ENCODE peak calls at places on chromosomes 6 and 20, in eight cellular contexts. A is cardiac muscle cell, X is brain microvascular endothelial cell, N is GM23338, S is tibial artery, C is body of pancreas, V is small intestine, I is stomach. F is an unnamed sample.

GRCh38 chr6:21071783-21072468 is 521.6 kb upstream of the SOX4 start:
- DNase-seq in A (no peak), X (no peak), N (no peak), S (no peak), C (no peak), V (no peak), I (no peak), F (no peak)

GRCh38 chr6:166999145-166999844 is at the start of gene CEP43:
- DNase-seq in A (peak), X (peak), N (peak), S (peak), C (peak), V (peak), I (peak), F (peak)

GRCh38 chr6:137342607-137343186 is 123.5 kb upstream of the IFNGR1 start:
- DNase-seq in A (no peak), X (no peak), N (peak), S (no peak), C (no peak), V (peak), I (no peak), F (no peak)

GRCh38 chr6:122495612-122496011 is 24.0 kb upstream of the SERINC1 start:
- DNase-seq in A (no peak), X (no peak), N (no peak), S (no peak), C (no peak), V (no peak), I (no peak), F (no peak)

GRCh38 chr6:142845143-142845571 is 99.8 kb downstream of the HIVEP2 start:
- DNase-seq in A (no peak), X (no peak), N (no peak), S (no peak), C (no peak), V (peak), I (no peak), F (no peak)

GRCh38 chr6:105322499-105323231 is 80.2 kb downstream of the PREP start:
- DNase-seq in A (no peak), X (no peak), N (no peak), S (no peak), C (no peak), V (no peak), I (no peak), F (no peak)

GRCh38 chr6:169162968-169163903 is 90.4 kb downstream of the THBS2 start:
- DNase-seq in A (peak), X (peak), N (no peak), S (peak), C (no peak), V (no peak), I (no peak), F (no peak)

GRCh38 chr6:25623874-25624273 is 28.1 kb upstream of the SCGN start:
- DNase-seq in A (peak), X (no peak), N (no peak), S (no peak), C (no peak), V (no peak), I (no peak), F (no peak)

GRCh38 chr20:35264755-35265154 is 13.2 kb downstream of the MMP24OS start:
- DNase-seq in A (no peak), X (no peak), N (peak), S (no peak), C (no peak), V (no peak), I (no peak), F (no peak)

GRCh38 chr6:147054158-147054557 is 150.1 kb upstream of the STXBP5 start:
- DNase-seq in A (no peak), X (no peak), N (no peak), S (no peak), C (no peak), V (no peak), I (no peak), F (no peak)

GRCh38 chr6:19892250-19892649 is 55.1 kb downstream of the ID4 start:
- DNase-seq in A (no peak), X (no peak), N (no peak), S (no peak), C (peak), V (no peak), I (peak), F (no peak)

GRCh38 chr20:4026093-4026601 is 10.8 kb upstream of the RNF24 start:
- DNase-seq in A (peak), X (peak), N (peak), S (no peak), C (no peak), V (no peak), I (no peak), F (peak)

GRCh38 chr6:111711476-111711875 is 105.8 kb upstream of the TRAF3IP2 start:
- DNase-seq in A (no peak), X (no peak), N (peak), S (no peak), C (peak), V (peak), I (peak), F (no peak)

GRCh38 chr20:17077030-17077429 is 149.8 kb upstream of the PCSK2 start:
- DNase-seq in A (no peak), X (no peak), N (no peak), S (no peak), C (no peak), V (peak), I (no peak), F (no peak)

GRCh38 chr6:73528897-73529296 is 8.1 kb upstream of the EEF1A1 start:
- DNase-seq in A (no peak), X (no peak), N (no peak), S (no peak), C (no peak), V (no peak), I (no peak), F (no peak)

GRCh38 chr6:34519971-34520644 is 36.0 kb downstream of the SPDEF start:
- DNase-seq in A (no peak), X (no peak), N (no peak), S (no peak), C (peak), V (no peak), I (no peak), F (no peak)

GRCh38 chr6:33636655-33637054 is 15.5 kb downstream of the ITPR3 start:
- DNase-seq in A (no peak), X (no peak), N (no peak), S (no peak), C (no peak), V (no peak), I (no peak), F (no peak)

GRCh38 chr6:46850781-46851180 is 57.6 kb downstream of the MEP1A start:
- DNase-seq in A (peak), X (peak), N (no peak), S (no peak), C (no peak), V (no peak), I (no peak), F (no peak)

GRCh38 chr6:32858194-32858593 is 4.2 kb downstream of the PSMB9 start:
- DNase-seq in A (no peak), X (no peak), N (no peak), S (no peak), C (no peak), V (no peak), I (no peak), F (no peak)

GRCh38 chr6:56902551-56903464 is 52.1 kb upstream of the BEND6 start:
- DNase-seq in A (peak), X (peak), N (peak), S (no peak), C (no peak), V (peak), I (no peak), F (peak)

GRCh38 chr20:36768768-36769430 is 4.7 kb downstream of the DSN1 start:
- DNase-seq in A (no peak), X (no peak), N (no peak), S (no peak), C (no peak), V (no peak), I (no peak), F (no peak)

GRCh38 chr20:61879303-61879620 is 186.4 kb downstream of the TAF4 start:
- DNase-seq in A (no peak), X (no peak), N (no peak), S (no peak), C (no peak), V (no peak), I (no peak), F (no peak)

GRCh38 chr6:100100776-100101175 is 106.8 kb upstream of the MCHR2 start:
- DNase-seq in A (no peak), X (no peak), N (no peak), S (no peak), C (no peak), V (no peak), I (no peak), F (no peak)

GRCh38 chr20:25498280-25498606 is 87.1 kb downstream of the NINL start:
- DNase-seq in A (no peak), X (no peak), N (no peak), S (no peak), C (no peak), V (no peak), I (no peak), F (no peak)

GRCh38 chr6:84522135-84522535 is 242.3 kb downstream of the TBX18 start:
- DNase-seq in A (peak), X (peak), N (no peak), S (no peak), C (no peak), V (no peak), I (no peak), F (no peak)

GRCh38 chr6:166933396-166933795 is 23.0 kb downstream of the RNASET2 start:
- DNase-seq in A (no peak), X (no peak), N (no peak), S (no peak), C (no peak), V (no peak), I (no peak), F (no peak)

GRCh38 chr20:54459279-54459678 is 16.1 kb upstream of the DOK5 start:
- DNase-seq in A (no peak), X (no peak), N (no peak), S (no peak), C (no peak), V (no peak), I (no peak), F (no peak)

GRCh38 chr6:25777031-25777430 is 22.5 kb downstream of the SLC17A4 start:
- DNase-seq in A (no peak), X (no peak), N (peak), S (no peak), C (no peak), V (no peak), I (no peak), F (no peak)

GRCh38 chr6:139882234-139882633 is 507.8 kb upstream of the CITED2 start:
- DNase-seq in A (peak), X (peak), N (peak), S (no peak), C (no peak), V (no peak), I (no peak), F (no peak)

GRCh38 chr6:139881728-139882211 is 507.3 kb upstream of the CITED2 start:
- DNase-seq in A (peak), X (peak), N (peak), S (no peak), C (peak), V (peak), I (no peak), F (no peak)

GRCh38 chr6:139883776-139884175 is 509.3 kb upstream of the CITED2 start:
- DNase-seq in A (no peak), X (no peak), N (no peak), S (no peak), C (no peak), V (no peak), I (no peak), F (no peak)

GRCh38 chr6:139881251-139881650 is 506.8 kb upstream of the CITED2 start:
- DNase-seq in A (no peak), X (no peak), N (no peak), S (no peak), C (no peak), V (no peak), I (no peak), F (no peak)

GRCh38 chr6:139882977-139883728 is 508.7 kb upstream of the CITED2 start:
- DNase-seq in A (peak), X (peak), N (no peak), S (no peak), C (no peak), V (no peak), I (no peak), F (no peak)
- H3K27ac ChIP-seq in A (peak), X (peak), N (no peak), S (peak), C (peak), V (peak), I (no peak), F (peak)

GRCh38 chr6:68114648-68115047 is 520.4 kb upstream of the ADGRB3 start:
- DNase-seq in A (no peak), X (no peak), N (no peak), S (no peak), C (no peak), V (no peak), I (no peak), F (peak)
- H3K27ac ChIP-seq in A (no peak), X (no peak), N (no peak), S (no peak), C (no peak), V (no peak), I (no peak), F (peak)

GRCh38 chr20:10502098-10502526 is 67.0 kb downstream of the SLX4IP start:
- DNase-seq in A (no peak), X (no peak), N (no peak), S (no peak), C (no peak), V (no peak), I (no peak), F (no peak)
- H3K27ac ChIP-seq in A (no peak), X (no peak), N (peak), S (no peak), C (no peak), V (no peak), I (peak), F (peak)

GRCh38 chr20:19974621-19975435 is 42.3 kb upstream of the NAA20 start:
- DNase-seq in A (peak), X (peak), N (no peak), S (peak), C (peak), V (no peak), I (peak), F (no peak)
- H3K27ac ChIP-seq in A (peak), X (peak), N (no peak), S (peak), C (peak), V (peak), I (peak), F (peak)

F was measured in SK-N-MC.